ENCODE peak calls at places on chromosome 2, in ten cellular contexts. A is HepG2, V is A549, O is ovary, Q is suprapubic skin, H is GM12878, P is sigmoid colon, M is transverse colon, F is H1, Z is tibial nerve. T is an unnamed sample.

GRCh38 chr2:56185582-56186046 is 1.8 kb downstream of the CCDC85A start:
- DNase-seq in F (peak), O (no peak), H (no peak), M (no peak), Q (peak), P (no peak), A (no peak), V (peak), Z (no peak), T (no peak)

GRCh38 chr2:11875481-11875880 is 129.0 kb downstream of the LPIN1 start:
- DNase-seq in P (no peak), A (no peak), Z (no peak), H (no peak), F (peak), V (no peak), M (no peak), Q (no peak), O (no peak), T (no peak)

GRCh38 chr2:164164602-164165001 is 428.8 kb upstream of the FIGN start:
- DNase-seq in F (no peak), Q (no peak), V (no peak), M (no peak), A (no peak), P (no peak), O (no peak), Z (no peak), H (no peak), T (no peak)

GRCh38 chr2:191660575-191660974 is 17.4 kb upstream of the NABP1 start:
- DNase-seq in F (no peak), O (no peak), Q (no peak), M (no peak), H (no peak), V (no peak), A (no peak), P (no peak), Z (no peak), T (no peak)

GRCh38 chr2:111139637-111140317 is 19.1 kb downstream of the BCL2L11 start:
- DNase-seq in F (no peak), H (no peak), Z (no peak), O (no peak), A (no peak), Q (no peak), P (no peak), V (no peak), M (no peak), T (peak)

GRCh38 chr2:120586507-120587283 is 149.0 kb upstream of the GLI2 start:
- DNase-seq in P (no peak), M (no peak), Z (no peak), O (no peak), A (no peak), Q (no peak), F (peak), H (no peak), V (no peak), T (peak)

GRCh38 chr2:38202713-38203454 is 126.9 kb upstream of the CYP1B1 start:
- DNase-seq in P (no peak), H (no peak), A (no peak), Q (no peak), O (no peak), Z (no peak), F (no peak), V (no peak), M (no peak), T (no peak)

GRCh38 chr2:224518806-224519580 is 66.2 kb downstream of the CUL3 start:
- DNase-seq in Z (no peak), P (no peak), O (no peak), Q (no peak), F (no peak), A (no peak), M (no peak), V (no peak), H (no peak), T (no peak)

GRCh38 chr2:65199891-65200290 is 27.7 kb upstream of the ACTR2 start:
- DNase-seq in Z (no peak), O (no peak), M (no peak), A (no peak), P (no peak), V (no peak), F (no peak), Q (no peak), H (no peak), T (no peak)

DNA sequence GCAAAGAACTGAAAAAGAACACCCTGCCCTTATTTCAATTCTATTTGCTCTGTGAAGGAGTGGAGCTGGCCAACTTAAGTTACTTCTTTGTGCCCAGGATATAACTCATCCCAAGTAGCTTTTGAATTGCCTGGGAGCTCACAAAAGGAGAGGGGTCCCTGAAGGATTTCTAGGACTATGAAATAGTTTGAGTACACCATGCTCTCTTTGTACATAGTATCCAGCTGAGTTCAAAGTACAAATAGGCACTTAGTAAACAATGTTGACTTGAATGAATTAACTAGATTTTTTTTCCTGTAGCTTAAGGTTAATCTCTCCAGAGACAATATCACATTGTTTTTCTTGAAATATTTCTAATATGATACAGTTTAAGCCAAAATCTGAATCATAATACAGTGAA is 47.7 kb downstream of the ZC3H15 start:
- DNase-seq in O (no peak), H (no peak), A (peak), F (no peak), V (no peak), P (no peak), Z (no peak), M (no peak), Q (no peak), T (no peak)
- TF ChIP-seq EP300 in O (no peak), H (no peak), A (no peak), F (no peak), V (no peak), P (no peak), Z (no peak), M (no peak), Q (no peak), T (no peak)

DNA sequence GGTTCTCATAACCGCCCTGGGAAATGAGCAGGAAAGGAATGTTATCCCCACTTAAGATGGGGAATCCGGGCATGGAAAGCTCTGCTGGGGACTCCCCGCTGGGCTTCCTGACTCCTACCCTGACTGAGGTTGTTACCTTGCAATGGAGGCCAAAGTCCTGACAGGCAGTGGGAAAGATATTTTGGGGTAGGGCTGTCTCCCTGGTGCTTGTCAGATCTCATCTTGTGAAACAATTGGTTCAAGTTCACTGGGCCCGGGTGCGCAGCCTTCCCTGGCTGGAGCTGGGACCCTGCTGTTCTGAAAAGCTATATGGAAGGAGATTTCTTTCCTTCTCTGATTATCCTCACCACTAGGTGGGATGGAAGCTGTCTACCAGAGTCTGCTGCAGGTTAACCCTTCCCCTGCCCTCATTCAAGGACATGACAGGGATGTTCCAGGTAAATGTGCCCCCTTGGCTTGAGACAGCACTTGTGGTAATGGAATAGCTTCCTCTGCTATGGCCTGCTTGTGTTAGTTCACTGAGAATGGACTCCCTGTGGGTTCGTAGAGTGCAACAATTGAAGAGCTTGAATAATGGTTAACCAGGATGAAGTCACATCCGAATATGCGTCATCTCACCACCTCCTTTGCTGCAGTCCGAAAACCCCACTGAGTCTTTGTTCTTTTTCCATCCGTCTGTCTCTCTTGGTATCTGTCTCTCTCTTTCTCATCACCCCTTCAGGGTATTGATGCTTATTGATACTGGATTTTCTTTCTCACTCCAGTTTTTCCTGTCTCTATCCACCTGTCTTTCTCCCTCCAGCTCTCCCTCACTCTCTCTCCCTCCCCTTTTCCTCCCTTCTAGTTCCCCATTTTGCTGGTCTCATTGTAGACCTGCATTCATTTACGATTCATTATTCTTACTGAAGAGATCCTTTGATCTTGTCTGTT is 67.8 kb upstream of the EPAS1 start:
- DNase-seq in V (peak), O (no peak), M (no peak), A (peak), F (no peak), Q (no peak), Z (no peak), H (peak), P (no peak), T (no peak)
- TF ChIP-seq CTCF in V (no peak), O (no peak), M (no peak), A (peak), F (no peak), Q (no peak), Z (no peak), H (no peak), P (no peak), T (no peak)

DNA sequence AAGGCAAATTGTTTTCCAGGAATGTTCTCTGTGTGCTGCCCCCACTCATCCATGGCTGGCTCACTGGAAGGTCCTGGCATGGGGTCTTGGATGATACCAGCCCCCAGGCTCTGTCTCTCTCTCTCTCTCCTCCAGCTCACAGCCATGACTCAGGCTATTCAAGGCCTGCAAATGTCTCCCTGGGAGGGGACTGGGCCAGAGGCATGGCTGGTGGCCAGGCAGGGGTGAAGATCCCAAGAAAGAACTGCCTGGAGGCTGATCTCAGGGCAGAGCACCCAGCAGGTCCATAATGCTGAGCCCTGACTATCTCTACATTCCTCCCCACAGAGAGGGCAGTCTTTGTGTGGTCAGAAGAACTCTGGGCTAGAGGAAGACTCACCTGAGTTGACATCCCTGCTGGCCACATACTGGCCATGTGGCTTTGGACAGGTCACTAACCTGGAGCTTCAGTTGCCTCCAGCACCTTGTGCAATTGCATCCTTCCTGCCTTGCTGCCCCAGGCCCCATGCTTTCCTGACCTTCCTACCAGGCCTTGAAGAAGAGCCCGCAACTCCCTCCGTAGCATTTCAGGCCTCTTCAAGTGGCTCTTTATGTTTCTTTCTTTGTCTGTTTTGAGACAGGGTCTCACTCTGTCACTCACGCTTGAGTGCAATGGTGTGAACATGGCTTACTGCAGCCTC is 150.4 kb downstream of the ZFP36L2 start:
- DNase-seq in P (no peak), V (peak), Z (no peak), F (no peak), M (no peak), Q (no peak), H (no peak), A (no peak), O (peak), T (no peak)
- TF ChIP-seq EP300 in P (no peak), V (peak), Z (no peak), F (no peak), M (no peak), Q (no peak), H (no peak), A (no peak), O (no peak), T (no peak)

DNA sequence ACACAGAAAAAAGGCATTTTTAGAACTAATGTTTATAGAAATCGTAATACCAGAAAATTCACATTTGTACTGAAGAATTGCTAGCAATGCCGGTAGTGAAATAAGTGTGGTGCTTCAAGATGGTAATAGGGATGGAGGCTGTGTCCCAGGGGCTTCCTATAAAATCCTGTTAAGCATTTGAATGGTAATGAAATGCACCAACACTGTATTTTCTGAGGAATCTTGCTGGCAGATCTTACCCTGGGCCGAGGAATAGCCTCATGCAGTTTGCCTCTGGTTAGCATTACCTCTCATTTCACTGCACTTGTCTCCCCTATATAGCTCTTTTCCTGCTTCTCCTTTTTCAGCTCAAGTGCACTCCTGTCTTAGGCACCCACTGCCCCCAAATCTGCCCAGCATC is 501.6 kb upstream of the NRP2 start:
- DNase-seq in V (no peak), Z (no peak), F (no peak), P (no peak), H (no peak), A (no peak), O (no peak), M (no peak), Q (no peak), T (no peak)
- TF ChIP-seq CTCF in V (no peak), Z (no peak), F (no peak), P (no peak), H (no peak), A (no peak), O (no peak), M (no peak), Q (no peak), T (no peak)

GRCh38 chr2:234978466-234979203 is 26.8 kb downstream of the SH3BP4 start:
- DNase-seq in M (peak), P (no peak), F (no peak), Q (no peak), O (no peak), H (no peak), V (no peak), A (peak), Z (no peak), T (peak)
- TF ChIP-seq EP300 in M (no peak), P (no peak), F (no peak), Q (no peak), O (no peak), H (no peak), V (no peak), A (no peak), Z (no peak), T (no peak)

GRCh38 chr2:121617042-121617599 is 32.1 kb downstream of the CLASP1 start:
- DNase-seq in Z (no peak), O (no peak), P (no peak), H (no peak), Q (no peak), M (no peak), V (no peak), F (no peak), A (no peak), T (no peak)

GRCh38 chr2:121608967-121609366 is 40.3 kb downstream of the CLASP1 start:
- DNase-seq in H (no peak), Z (no peak), O (no peak), M (no peak), Q (no peak), F (no peak), P (no peak), A (no peak), V (no peak), T (no peak)

GRCh38 chr2:121613774-121614173 is 35.5 kb downstream of the CLASP1 start:
- DNase-seq in H (no peak), Q (no peak), F (no peak), P (no peak), V (no peak), O (no peak), A (no peak), M (no peak), Z (no peak), T (no peak)

GRCh38 chr2:121611730-121612705 is 37.2 kb downstream of the CLASP1 start:
- DNase-seq in F (no peak), P (no peak), H (no peak), Z (no peak), V (no peak), Q (no peak), M (no peak), O (no peak), A (no peak), T (no peak)

DNA sequence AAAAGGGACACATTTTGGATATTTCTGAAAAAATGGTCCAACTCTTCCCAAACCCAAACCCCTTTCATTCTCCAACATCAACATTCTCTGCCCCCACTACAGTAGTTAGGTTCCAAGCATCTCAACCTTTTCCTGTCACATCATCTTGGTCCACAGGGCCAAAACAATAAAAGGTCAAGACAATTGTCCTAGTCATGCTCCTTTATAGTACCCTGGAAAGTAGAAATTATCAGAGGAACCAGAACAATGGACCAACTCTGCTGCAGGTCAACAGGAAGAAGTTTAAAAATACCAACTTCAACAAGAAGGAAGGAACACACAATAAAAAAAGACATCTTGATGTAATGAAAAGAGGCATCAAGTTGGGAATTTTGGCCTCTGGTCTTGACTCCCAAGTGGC is 36.1 kb downstream of the CLASP1 start:
- DNase-seq in H (no peak), O (no peak), Z (no peak), Q (no peak), V (no peak), P (no peak), F (no peak), M (no peak), A (no peak), T (no peak)
- TF ChIP-seq CTCF in H (no peak), O (no peak), Z (no peak), Q (no peak), V (no peak), P (no peak), F (no peak), M (no peak), A (no peak), T (no peak)

DNA sequence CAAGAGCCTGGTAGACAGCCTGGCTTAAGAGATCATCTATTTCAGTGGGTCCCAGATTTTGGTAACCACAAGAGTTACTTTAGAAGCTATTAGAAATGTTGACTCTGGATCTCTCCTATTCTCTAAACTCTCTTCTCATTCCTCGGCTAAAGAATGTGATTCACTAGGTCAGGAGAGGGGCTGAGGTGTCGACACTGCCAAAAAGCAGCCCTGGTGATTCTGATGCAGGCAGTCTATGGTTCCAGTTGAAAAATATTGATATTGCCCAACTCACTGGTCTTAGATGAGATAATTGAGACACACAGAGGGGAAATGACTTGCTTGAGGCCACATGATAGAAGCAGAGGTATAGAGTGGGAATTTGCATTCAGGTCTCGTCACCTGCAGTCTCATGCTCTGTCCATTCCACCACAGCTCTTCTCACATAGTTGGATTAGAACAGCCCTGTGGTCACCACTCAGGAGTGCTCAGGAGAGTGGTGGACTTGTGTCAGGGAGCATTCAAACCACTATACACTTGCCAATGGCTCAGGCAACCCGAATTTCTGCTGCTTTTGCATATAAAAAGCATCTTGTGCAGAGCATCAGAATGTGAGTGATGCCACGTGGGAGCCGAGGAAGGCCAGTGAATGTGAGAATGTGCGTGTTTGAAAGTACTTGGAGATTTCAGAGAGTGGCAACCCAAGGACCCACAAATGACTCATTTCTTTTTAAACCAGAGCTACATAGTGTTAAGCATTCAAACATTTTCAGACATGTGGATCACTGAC is 65.1 kb upstream of the CTLA4 start:
- DNase-seq in P (no peak), M (no peak), F (no peak), V (no peak), Q (no peak), H (no peak), Z (no peak), A (no peak), O (no peak), T (no peak)
- TF ChIP-seq EP300 in P (no peak), M (no peak), F (no peak), V (no peak), Q (no peak), H (no peak), Z (no peak), A (no peak), O (no peak), T (no peak)

DNA sequence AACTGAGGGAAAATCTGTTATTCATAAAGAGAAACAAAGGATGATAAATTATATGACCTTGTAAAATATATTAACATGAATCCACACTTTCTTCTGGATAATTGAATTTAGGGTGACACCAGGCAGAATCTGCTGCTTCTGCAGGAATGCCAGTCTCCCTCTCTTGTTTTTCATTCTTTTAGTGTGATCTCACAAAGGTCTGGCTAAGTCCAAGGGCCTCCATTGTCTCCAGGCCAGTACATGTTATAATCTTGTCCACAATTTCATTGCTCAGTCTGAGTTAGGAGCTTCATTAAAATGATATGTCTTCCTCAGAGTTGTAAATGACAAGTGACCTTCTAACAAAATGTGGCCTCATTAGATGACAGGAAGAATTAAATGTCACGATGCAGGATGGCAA is 110.2 kb downstream of the APOB start:
- DNase-seq in Q (no peak), V (no peak), M (no peak), F (no peak), O (no peak), A (no peak), P (no peak), Z (no peak), H (no peak), T (no peak)
- TF ChIP-seq CTCF in Q (no peak), V (no peak), M (no peak), F (no peak), O (no peak), A (no peak), P (no peak), Z (no peak), H (no peak), T (no peak)

T was measured in stomach.